ENCODE peak calls at places on chromosomes 12 and 14, in ten cellular contexts. D, B, W, P, I, F, R, S, J and K are unnamed samples.

GRCh38 chr12:106108187-106108816 is 30.5 kb downstream of the NUAK1 start:
- DNase-seq in D (peak; percentile 47), B (peak; percentile 60), W (no peak), P (peak; percentile 86), I (no peak), F (no peak), R (no peak), S (no peak), J (no peak), K (no peak)

GRCh38 chr14:104954746-104955395 is 23.3 kb downstream of the AHNAK2 start:
- DNase-seq in D (no peak), B (no peak), W (peak; percentile 8), P (no peak), I (no peak), F (no peak), R (no peak), S (no peak), J (no peak), K (no peak)

GRCh38 chr12:113273053-113273725 is 51.9 kb downstream of the TPCN1 start:
- DNase-seq in D (peak; percentile 49), B (no peak), W (no peak), P (peak; percentile 67), I (peak; percentile 20), F (no peak), R (no peak), S (no peak), J (no peak), K (no peak)

GRCh38 chr12:56315256-56315625 is 547 bp downstream of the CNPY2 start:
- DNase-seq in D (peak; percentile 62), B (no peak), W (no peak), P (no peak), I (no peak), F (no peak), R (no peak), S (no peak), J (no peak), K (no peak)

GRCh38 chr12:88604646-88605045 is 24.4 kb upstream of the KITLG start:
- DNase-seq in D (no peak), B (no peak), W (no peak), P (no peak), I (peak; percentile 22), F (no peak), R (no peak), S (no peak), J (no peak), K (no peak)

GRCh38 chr12:105226219-105226618 is 9.8 kb downstream of the APPL2 start:
- DNase-seq in D (no peak), B (peak; percentile 82), W (peak; percentile 63), P (no peak), I (peak; percentile 98), F (peak; percentile 50), R (peak; percentile 89), S (no peak), J (peak; percentile 82), K (no peak)

GRCh38 chr12:19574606-19575005 is 135.3 kb downstream of the AEBP2 start:
- DNase-seq in D (peak; percentile 31), B (no peak), W (no peak), P (peak; percentile 59), I (no peak), F (no peak), R (no peak), S (no peak), J (no peak), K (no peak)

GRCh38 chr12:119988440-119988787 is 622 bp upstream of the BICDL1 start:
- DNase-seq in D (no peak), B (no peak), W (no peak), P (no peak), I (peak; percentile 67), F (no peak), R (no peak), S (no peak), J (no peak), K (no peak)

GRCh38 chr12:12936983-12937491 is 14.9 kb downstream of the GPRC5D start:
- DNase-seq in D (no peak), B (no peak), W (no peak), P (no peak), I (no peak), F (no peak), R (no peak), S (peak; percentile 26), J (no peak), K (no peak)
- H3K4me3 ChIP-seq in D (no peak overlapping the region), B (no peak overlapping the region), W (no peak overlapping the region), P (no peak overlapping the region), I (no peak overlapping the region), F (no peak overlapping the region), R (no peak overlapping the region), S (no peak overlapping the region), J (no peak overlapping the region), K (no peak overlapping the region)

DNA sequence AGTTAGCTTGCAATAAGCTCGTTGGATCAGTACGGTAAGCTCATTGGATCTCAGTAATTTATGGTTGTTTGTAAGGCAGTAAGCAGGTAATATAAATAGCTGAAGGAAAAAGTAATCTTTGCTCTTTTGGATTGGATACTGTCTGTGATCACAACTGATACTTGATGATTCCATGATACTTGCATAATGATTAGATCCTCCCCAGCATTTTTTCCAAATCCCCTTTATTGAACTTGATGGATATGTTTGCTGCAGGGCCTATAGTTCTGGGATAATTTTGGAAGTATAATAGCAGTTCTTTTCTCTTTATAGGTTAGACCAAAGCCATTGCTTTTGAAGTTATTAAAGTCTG is 5.2 kb downstream of the MDM2 start:
- DNase-seq in D (no peak), B (no peak), W (no peak), P (no peak), I (no peak), F (no peak), R (no peak), S (no peak), J (no peak), K (no peak)
- H3K4me3 ChIP-seq in D (no peak overlapping the region), B (no peak overlapping the region), W (no peak overlapping the region), P (peak overlapping the region; percentile 34), I (no peak overlapping the region), F (no peak overlapping the region), R (no peak overlapping the region), S (no peak overlapping the region), J (no peak overlapping the region), K (peak overlapping the region; percentile 29)

GRCh38 chr12:96698521-96698920 is 208.5 kb upstream of the NEDD1 start:
- DNase-seq in D (no peak), B (no peak), W (no peak), P (no peak), I (no peak), F (no peak), R (no peak), S (no peak), J (no peak), K (no peak)

GRCh38 chr12:96698965-96699364 is 208.1 kb upstream of the NEDD1 start:
- DNase-seq in D (no peak), B (no peak), W (no peak), P (no peak), I (no peak), F (no peak), R (no peak), S (no peak), J (no peak), K (peak; percentile 35)
- H3K4me3 ChIP-seq in D (no peak overlapping the region), B (no peak overlapping the region), W (no peak overlapping the region), P (no peak overlapping the region), I (no peak overlapping the region), F (no peak overlapping the region), R (no peak overlapping the region), S (no peak overlapping the region), J (no peak overlapping the region), K (peak overlapping the region; percentile 37)

GRCh38 chr12:40691913-40692616 is at the start of gene CNTN1:
- DNase-seq in D (peak; percentile 95), B (peak; percentile 50), W (peak; percentile 83), P (peak; percentile 98), I (peak; percentile 57), F (peak; percentile 13), R (peak; percentile 34), S (peak; percentile 90), J (peak; percentile 68), K (no peak)
- H3K4me3 ChIP-seq in D (peak within 1 kb of the TSS; percentile 68), B (peak within 1 kb of the TSS; percentile 57), W (peak within 1 kb of the TSS; percentile 87), P (peak within 1 kb of the TSS; percentile 86), I (peak within 1 kb of the TSS; percentile 47), F (peak within 1 kb of the TSS; percentile 58), R (peak within 1 kb of the TSS; percentile 43), S (peak within 1 kb of the TSS; percentile 54), J (peak within 1 kb of the TSS; percentile 80), K (peak within 1 kb of the TSS; percentile 46)

GRCh38 chr12:98817779-98818178 is 172.7 kb downstream of the APAF1 start:
- DNase-seq in D (no peak), B (no peak), W (no peak), P (no peak), I (no peak), F (no peak), R (no peak), S (no peak), J (no peak), K (no peak)

GRCh38 chr12:98820005-98820404 is 174.9 kb downstream of the APAF1 start:
- DNase-seq in D (no peak), B (peak; percentile 18), W (no peak), P (peak; percentile 69), I (no peak), F (no peak), R (no peak), S (no peak), J (no peak), K (no peak)

GRCh38 chr12:98812225-98812624 is 167.1 kb downstream of the APAF1 start:
- DNase-seq in D (no peak), B (no peak), W (no peak), P (no peak), I (no peak), F (no peak), R (no peak), S (no peak), J (no peak), K (no peak)

GRCh38 chr12:98814254-98814653 is 169.2 kb downstream of the APAF1 start:
- DNase-seq in D (no peak), B (no peak), W (no peak), P (no peak), I (no peak), F (no peak), R (no peak), S (no peak), J (no peak), K (no peak)

DNA sequence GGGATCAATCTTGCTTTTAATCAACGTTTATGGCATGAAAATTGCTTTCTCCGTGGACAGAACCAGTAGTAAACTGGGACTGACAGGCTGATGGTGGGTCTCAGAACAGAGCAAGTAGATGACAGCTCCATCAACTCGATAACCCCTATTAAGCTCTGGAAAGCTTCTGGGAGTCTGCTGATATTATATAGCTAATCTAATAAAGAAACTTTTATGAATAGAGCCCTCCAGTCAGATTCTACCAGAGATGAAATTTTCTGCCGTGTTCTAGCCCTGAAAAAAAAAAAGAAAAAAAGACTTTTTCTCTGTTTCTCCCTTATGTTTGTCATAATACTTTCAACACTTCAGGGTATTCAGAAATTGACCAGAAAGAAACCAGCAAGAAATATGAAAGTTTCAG is 171.6 kb downstream of the APAF1 start:
- DNase-seq in D (no peak), B (no peak), W (no peak), P (no peak), I (no peak), F (no peak), R (no peak), S (no peak), J (no peak), K (no peak)
- H3K4me3 ChIP-seq in D (no peak overlapping the region), B (no peak overlapping the region), W (no peak overlapping the region), P (no peak overlapping the region), I (no peak overlapping the region), F (no peak overlapping the region), R (no peak overlapping the region), S (no peak overlapping the region), J (no peak overlapping the region), K (no peak overlapping the region)

GRCh38 chr14:75660630-75661498 is at the start of the genes ERG28 and TTLL5:
- DNase-seq in D (peak; percentile 98), B (peak; percentile 98), W (peak; percentile 96), P (peak; percentile 99), I (peak; percentile 99), F (peak; percentile 96), R (peak; percentile 97), S (peak; percentile 95), J (peak; percentile 98), K (peak; percentile 96)
- H3K4me3 ChIP-seq in D (peak within 1 kb of the TSS; percentile 83), B (peak within 1 kb of the TSS; percentile 85), W (peak within 1 kb of the TSS; percentile 90), P (peak within 1 kb of the TSS; percentile 99), I (peak within 1 kb of the TSS; percentile 97), F (peak within 1 kb of the TSS; percentile 91), R (peak within 1 kb of the TSS; percentile 92), S (peak within 1 kb of the TSS; percentile 67), J (peak within 1 kb of the TSS; percentile 100), K (peak within 1 kb of the TSS; percentile 73)